ENCODE peak calls at places on chromosomes 1 and 21, in six cellular contexts. P is effector memory CD4-positive, alpha-beta T cell; U is CD8-positive, alpha-beta T cell; J is AG04450; H is uterus; O is A549. B is an unnamed sample.

GRCh38 chr1:151370211-151370911 is 2.1 kb downstream of the SELENBP1 start:
- DNase-seq in H (no peak), P (no peak), J (no peak), U (no peak), O (no peak), B (no peak)

GRCh38 chr1:154999651-155000474 is 2.7 kb upstream of the ZBTB7B start:
- DNase-seq in J (no peak), O (no peak), P (peak), U (peak), H (no peak), B (peak)

GRCh38 chr1:7539772-7540175 is 231.3 kb upstream of the VAMP3 start:
- DNase-seq in O (no peak), J (no peak), H (no peak), U (no peak), P (no peak), B (no peak)

GRCh38 chr1:214584805-214585766 is 17.9 kb upstream of the CENPF start:
- DNase-seq in U (no peak), J (peak), O (peak), P (no peak), H (no peak), B (no peak)

GRCh38 chr21:45313682-45314081 is 26.0 kb upstream of the POFUT2 start:
- DNase-seq in P (no peak), J (no peak), U (no peak), O (no peak), H (no peak), B (no peak)

GRCh38 chr1:234989479-234990327 is 138.9 kb downstream of the TOMM20 start:
- DNase-seq in J (no peak), P (no peak), H (no peak), U (no peak), O (no peak), B (no peak)

GRCh38 chr21:15141236-15141970 is 76.6 kb upstream of the NRIP1 start:
- DNase-seq in J (no peak), U (no peak), O (peak), H (no peak), P (no peak), B (no peak)

GRCh38 chr1:156625436-156626078 is 6.3 kb downstream of the HAPLN2 start:
- DNase-seq in P (peak), U (peak), O (no peak), J (no peak), H (peak), B (no peak)

GRCh38 chr1:108617008-108617723 is 43.7 kb downstream of the HENMT1 start:
- DNase-seq in O (no peak), H (no peak), J (no peak), U (no peak), P (no peak), B (no peak)

GRCh38 chr21:30717105-30717504 is 1.5 kb downstream of the KRTAP21-3 start:
- DNase-seq in H (no peak), O (no peak), J (no peak), U (no peak), P (no peak), B (no peak)

GRCh38 chr1:226100436-226101347 is 38.2 kb downstream of the H3-3A start:
- DNase-seq in H (no peak), P (no peak), O (peak), J (no peak), U (peak), B (no peak)

GRCh38 chr1:206469411-206469932 is 804 bp upstream of the IKBKE start:
- DNase-seq in O (no peak), H (no peak), U (no peak), J (no peak), P (no peak), B (no peak)

DNA sequence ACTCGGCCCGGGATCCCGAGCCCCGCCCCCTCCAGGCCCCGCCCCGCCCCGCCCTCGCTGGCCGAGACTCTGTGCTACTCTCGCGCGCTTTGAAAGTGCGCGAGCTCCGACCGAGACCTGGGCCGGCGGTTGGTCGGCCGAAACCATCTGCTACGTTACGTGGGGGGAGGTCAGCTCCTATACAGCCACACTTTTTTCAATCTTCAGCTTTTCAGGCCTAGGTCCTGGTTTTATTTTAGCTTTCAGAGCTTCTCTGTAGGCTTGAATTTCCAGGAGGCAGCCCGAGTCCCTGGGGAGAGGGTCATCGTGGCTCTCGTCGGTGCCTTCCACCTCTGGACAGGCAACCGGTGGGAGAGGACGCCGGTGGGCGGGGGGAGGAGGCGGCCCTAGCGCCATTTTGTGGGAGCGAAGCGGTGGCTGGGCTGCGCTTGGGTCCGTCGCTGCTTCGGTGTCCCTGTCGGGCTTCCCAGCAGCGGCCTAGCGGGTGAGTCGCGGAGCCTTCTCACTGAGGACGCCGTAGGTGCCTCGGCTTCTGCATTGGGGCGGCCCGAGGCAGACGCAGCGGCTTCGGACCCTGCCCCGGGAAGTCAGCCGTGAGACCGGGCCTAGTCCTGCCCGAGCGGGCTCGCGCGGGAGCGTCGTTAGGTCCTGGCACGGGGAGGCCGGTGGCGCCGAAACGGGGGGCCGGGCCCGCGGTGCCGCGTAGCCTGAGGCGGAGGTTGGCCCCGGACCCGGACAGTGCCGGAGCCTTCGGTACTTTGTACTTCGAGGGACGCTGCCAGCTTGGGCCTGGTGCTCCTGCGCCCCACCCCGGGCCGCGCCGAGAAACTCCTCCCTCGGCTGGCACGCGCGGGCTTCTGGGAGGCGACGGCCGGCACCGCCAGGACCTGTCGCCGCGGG is at the start of gene TARDBP:
- DNase-seq in P (peak), U (peak), J (peak), O (peak), H (peak), B (peak)
- H3K4me3 ChIP-seq in P (peak), U (peak), J (peak), O (peak), H (peak), B (peak)

GRCh38 chr1:212665241-212666115 is 34.2 kb downstream of the BATF3 start:
- DNase-seq in U (peak), O (peak), J (peak), H (peak), P (peak), B (peak)
- H3K27ac ChIP-seq in U (no peak), O (peak), J (peak), H (peak), P (no peak), B (no peak)

DNA sequence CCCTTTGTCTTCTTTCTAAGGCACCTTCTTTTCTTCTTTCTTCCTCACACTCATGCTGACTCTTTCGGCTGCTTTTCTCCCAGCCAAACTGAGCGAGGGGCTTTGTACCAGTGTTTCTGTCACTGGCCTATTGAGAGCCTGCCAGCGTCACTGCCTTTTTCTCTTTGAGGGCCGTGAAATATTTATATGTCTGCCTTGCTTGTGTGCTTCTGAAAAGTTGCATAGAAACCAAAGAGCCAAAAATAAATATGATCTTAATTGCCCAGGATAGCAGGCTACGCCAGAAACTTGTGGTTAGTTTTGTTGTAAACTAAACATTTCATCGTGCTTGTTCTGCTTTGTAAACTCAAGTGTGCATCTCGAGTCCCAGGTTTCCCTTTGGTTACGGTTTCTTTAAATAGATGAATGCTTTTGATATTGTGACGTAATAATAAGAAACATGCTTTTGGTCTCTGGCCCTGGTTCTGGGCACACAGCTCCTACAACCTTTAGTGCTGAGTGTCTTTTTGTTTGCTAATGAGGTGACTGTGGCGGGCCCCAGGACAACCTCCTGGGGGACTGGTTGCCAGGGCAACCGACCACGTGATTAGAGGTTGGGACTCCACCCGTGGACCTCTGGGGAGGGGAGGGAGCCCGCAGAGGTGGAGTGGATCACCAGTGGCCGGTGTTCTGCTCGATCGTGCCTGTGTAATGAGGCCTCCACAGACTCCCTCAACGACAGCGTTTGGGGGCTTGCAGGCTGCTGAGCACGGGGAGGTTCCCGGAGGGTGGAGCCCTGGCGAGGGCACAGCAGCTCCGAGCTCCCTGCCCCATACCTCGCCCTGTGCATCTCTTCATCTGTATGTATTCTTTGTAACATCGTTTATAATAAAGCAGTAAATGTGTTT is 10.9 kb downstream of the SLC37A1 start:
- DNase-seq in O (no peak), P (no peak), U (peak), J (no peak), H (peak), B (peak)
- H3K4me3 ChIP-seq in O (no peak), P (no peak), U (peak), J (no peak), H (peak), B (peak)

DNA sequence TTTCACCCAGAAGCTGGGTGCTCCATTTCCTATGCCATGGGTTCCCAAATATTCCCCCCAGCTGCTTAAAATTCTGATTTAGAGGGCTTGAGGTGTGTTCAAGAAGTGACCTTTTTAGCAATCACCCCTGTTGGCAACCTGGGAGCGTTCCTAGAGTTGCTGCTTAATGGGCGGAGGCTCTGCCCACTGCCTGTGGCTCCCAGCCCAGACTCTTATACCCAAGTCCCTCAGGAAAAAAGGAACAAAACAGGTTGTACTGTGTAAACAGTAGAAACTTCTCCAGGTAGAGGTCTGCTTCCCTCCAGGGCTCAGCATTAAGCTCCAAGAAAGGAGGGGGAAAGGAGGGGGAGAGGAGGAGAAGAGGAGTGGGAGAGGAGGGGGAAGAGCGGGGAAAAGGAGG is 14.6 kb upstream of the TENT5C start:
- DNase-seq in U (no peak), J (no peak), H (no peak), P (no peak), O (no peak), B (peak)
- H3K27ac ChIP-seq in U (no peak), J (no peak), H (no peak), P (no peak), O (no peak), B (peak)

DNA sequence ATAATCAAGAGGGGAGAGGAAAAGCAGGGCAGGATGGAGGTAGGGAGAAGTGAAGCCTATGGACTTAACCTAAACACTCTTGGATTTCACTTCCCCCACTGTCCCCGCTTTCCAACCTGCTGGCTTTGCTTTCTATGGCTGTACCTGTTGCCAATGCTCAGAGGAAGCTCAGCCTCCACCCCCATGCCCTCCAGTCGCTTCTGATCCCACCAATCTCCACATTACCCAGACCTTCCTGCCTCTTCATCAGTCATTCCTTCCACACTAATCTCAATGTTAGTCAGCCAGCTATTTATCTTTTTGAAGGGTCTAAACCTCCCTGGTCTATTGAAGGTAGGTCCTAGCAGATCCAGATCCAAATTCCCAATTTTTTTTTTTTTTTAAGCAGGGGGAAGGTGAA is 24.1 kb downstream of the ERI3 start:
- DNase-seq in U (no peak), O (no peak), P (no peak), H (no peak), J (no peak), B (no peak)
- H3K4me3 ChIP-seq in U (no peak), O (no peak), P (no peak), H (no peak), J (no peak), B (no peak)

GRCh38 chr1:160148121-160148520 is 3.3 kb upstream of the ATP1A4 start:
- DNase-seq in U (no peak), P (no peak), H (no peak), O (no peak), J (no peak), B (no peak)

GRCh38 chr1:160146107-160146506 is 5.3 kb upstream of the ATP1A4 start:
- DNase-seq in O (no peak), J (no peak), H (no peak), U (no peak), P (no peak), B (no peak)

GRCh38 chr1:160149706-160150105 is 1.7 kb upstream of the ATP1A4 start:
- DNase-seq in J (no peak), H (no peak), U (no peak), P (no peak), O (no peak), B (no peak)

GRCh38 chr1:160151303-160151702 is at the start of gene ATP1A4:
- DNase-seq in J (no peak), O (no peak), H (no peak), P (no peak), U (no peak), B (no peak)

DNA sequence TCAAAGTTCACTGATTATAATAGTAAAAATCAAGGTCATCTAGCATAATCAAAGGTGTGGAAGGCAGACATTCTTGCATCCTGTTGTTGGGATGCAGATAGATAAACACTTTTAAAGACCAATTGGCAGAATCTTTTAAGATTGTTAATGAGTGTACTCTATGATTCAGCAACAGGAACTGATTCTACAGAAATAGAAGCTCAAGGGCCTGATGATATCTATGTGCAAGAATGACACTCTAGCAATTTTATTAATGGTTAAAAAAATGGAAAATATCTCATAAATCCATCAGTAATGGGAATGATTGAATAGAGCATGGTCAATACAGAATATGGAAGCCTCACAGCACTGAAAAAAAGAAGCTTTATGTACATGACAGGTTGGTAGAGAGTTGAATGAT is 2.2 kb upstream of the ATP1A4 start:
- DNase-seq in U (no peak), H (no peak), O (no peak), P (no peak), J (no peak), B (no peak)
- H3K27ac ChIP-seq in U (no peak), H (no peak), O (peak), P (no peak), J (no peak), B (no peak)

GRCh38 chr1:200247513-200247912 is 162.3 kb downstream of the ZNF281 start:
- DNase-seq in H (no peak), U (no peak), P (no peak), J (no peak), O (no peak), B (no peak)
- H3K4me3 ChIP-seq in H (no peak), U (no peak), P (no peak), J (no peak), O (no peak), B (no peak)

DNA sequence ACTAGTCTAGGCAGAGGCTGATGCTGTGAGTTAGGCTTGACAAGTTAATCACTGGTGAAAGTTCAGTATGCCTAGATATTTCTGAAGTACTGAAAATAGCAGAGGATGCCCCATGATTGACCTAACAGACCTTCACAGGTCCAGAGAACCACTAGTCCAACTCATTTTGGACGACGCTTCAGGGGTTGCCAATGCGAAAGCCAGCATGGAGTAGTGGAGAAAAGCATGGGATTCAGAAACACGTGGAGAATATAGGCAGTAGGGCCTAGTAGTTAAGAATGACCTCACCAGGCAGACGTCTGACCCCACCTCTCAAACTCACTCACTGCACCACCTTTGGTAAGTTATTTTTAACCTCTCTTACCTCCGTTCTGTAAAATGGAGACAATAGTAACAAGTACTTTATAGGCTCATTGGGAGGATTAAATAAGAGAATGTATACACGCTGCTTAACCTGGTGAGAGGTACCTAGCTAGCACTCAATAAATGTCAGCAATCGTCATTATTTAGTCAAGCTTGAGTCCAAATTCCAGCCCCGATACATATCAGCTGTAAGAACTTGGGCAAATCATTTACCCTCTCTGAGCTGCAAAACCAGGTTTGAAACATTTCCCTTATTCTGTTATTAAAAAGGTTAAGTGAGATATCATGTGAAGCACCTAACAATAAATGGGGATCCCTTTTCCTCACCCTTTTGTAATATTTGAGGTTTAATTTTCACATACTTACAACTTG is 13.2 kb downstream of the PLPP3 start:
- DNase-seq in O (no peak), H (no peak), P (no peak), J (no peak), U (no peak), B (no peak)
- H3K27ac ChIP-seq in O (no peak), H (no peak), P (no peak), J (no peak), U (no peak), B (no peak)

DNA sequence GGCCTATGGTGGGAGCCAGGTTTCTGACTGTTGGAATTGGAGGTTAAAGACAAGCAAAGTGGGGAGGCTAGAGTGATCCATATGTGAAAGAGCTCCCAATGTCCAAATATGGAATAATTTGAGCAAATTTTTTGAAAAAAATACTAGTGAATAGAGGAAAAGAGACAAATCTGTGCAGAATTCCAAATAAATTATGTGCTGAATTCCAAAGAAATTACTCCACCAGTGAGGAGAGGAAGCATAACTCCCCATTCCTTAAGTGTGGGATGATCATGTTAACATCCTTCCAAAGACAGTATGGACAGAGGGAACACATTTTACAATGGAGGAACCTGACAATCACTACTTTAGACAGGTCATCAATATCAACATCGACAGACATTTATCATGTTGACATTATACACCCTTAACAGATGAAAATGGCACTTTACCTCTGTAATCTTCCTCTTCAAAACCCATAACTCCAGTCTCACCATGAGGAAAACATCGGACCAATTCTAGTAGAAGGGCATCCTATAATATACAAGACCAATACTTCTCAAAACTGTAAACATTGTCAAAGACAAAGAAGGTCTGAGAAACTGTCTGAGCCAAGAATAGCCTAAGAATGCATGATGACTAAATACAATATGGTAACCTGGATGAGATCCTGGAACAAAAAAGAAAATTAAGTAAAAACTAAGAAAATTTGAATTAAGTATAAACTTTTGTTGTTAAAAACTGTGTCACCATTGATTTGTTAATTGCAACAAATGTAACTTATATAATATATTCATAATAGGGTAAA is 71.5 kb upstream of the RGS4 start:
- DNase-seq in O (no peak), H (no peak), P (no peak), U (no peak), J (no peak), B (no peak)
- H3K4me3 ChIP-seq in O (no peak), H (no peak), P (no peak), U (no peak), J (no peak), B (no peak)

GRCh38 chr1:179952181-179952580 is 2.4 kb upstream of the CEP350 start:
- DNase-seq in U (no peak), J (no peak), O (no peak), H (no peak), P (no peak), B (no peak)
- H3K27ac ChIP-seq in U (no peak), J (no peak), O (no peak), H (no peak), P (no peak), B (no peak)

B was measured in breast epithelium.